ENCODE peak calls at places on chromosome 14, in four cellular contexts. S is HCT116, A is H1, P is K562. K is an unnamed sample.

GRCh38 chr14:98101323-98101722 is 1170.7 kb downstream of the BCL11B start:
- DNase-seq in A (no peak), S (no peak), P (no peak), K (no peak)

GRCh38 chr14:60265163-60265562 is 16.1 kb downstream of the PPM1A start:
- DNase-seq in S (no peak), A (no peak), P (no peak), K (no peak)

GRCh38 chr14:72451081-72451972 is 442.6 kb downstream of the DPF3 start:
- DNase-seq in S (no peak), A (no peak), P (no peak), K (no peak)

GRCh38 chr14:26598081-26598671 is 343 bp upstream of the NOVA1 start:
- DNase-seq in P (peak), S (no peak), A (peak), K (peak)

GRCh38 chr14:22099942-22100763 is 426.5 kb upstream of the OR4E1 start:
- DNase-seq in S (peak), A (peak), P (peak), K (peak)

GRCh38 chr14:85607571-85608219 is 77.8 kb downstream of the FLRT2 start:
- DNase-seq in S (no peak), A (no peak), P (no peak), K (no peak)

GRCh38 chr14:95319312-95320075 is at the start of gene CLMN:
- DNase-seq in P (peak), A (peak), S (peak), K (no peak)

GRCh38 chr14:77002335-77002734 is 26.2 kb downstream of the IRF2BPL start:
- DNase-seq in A (no peak), P (no peak), S (no peak), K (no peak)

GRCh38 chr14:26841361-26841760 is 243.5 kb upstream of the NOVA1 start:
- DNase-seq in A (no peak), S (no peak), P (no peak), K (no peak)

GRCh38 chr14:96167224-96168148 is 37.2 kb upstream of the BDKRB2 start:
- DNase-seq in P (no peak), S (no peak), A (no peak), K (no peak)

GRCh38 chr14:39682000-39682399 is 249.8 kb upstream of the FBXO33 start:
- DNase-seq in P (no peak), S (no peak), A (no peak), K (no peak)

GRCh38 chr14:31280871-31281220 is 73.3 kb upstream of the HECTD1 start:
- DNase-seq in A (no peak), P (no peak), S (no peak), K (no peak)

GRCh38 chr14:79992799-79993198 is 218.5 kb downstream of the DIO2 start:
- DNase-seq in P (no peak), A (no peak), S (no peak), K (no peak)

GRCh38 chr14:53865716-53866115 is 90.9 kb downstream of the BMP4 start:
- DNase-seq in P (no peak), S (no peak), A (no peak), K (no peak)

GRCh38 chr14:102930753-102931579 is 8.5 kb downstream of the AMN start:
- DNase-seq in P (peak), A (peak), S (peak), K (no peak)

GRCh38 chr14:36661506-36662257 is at the start of gene PAX9:
- DNase-seq in S (peak), A (peak), P (peak), K (peak)

DNA sequence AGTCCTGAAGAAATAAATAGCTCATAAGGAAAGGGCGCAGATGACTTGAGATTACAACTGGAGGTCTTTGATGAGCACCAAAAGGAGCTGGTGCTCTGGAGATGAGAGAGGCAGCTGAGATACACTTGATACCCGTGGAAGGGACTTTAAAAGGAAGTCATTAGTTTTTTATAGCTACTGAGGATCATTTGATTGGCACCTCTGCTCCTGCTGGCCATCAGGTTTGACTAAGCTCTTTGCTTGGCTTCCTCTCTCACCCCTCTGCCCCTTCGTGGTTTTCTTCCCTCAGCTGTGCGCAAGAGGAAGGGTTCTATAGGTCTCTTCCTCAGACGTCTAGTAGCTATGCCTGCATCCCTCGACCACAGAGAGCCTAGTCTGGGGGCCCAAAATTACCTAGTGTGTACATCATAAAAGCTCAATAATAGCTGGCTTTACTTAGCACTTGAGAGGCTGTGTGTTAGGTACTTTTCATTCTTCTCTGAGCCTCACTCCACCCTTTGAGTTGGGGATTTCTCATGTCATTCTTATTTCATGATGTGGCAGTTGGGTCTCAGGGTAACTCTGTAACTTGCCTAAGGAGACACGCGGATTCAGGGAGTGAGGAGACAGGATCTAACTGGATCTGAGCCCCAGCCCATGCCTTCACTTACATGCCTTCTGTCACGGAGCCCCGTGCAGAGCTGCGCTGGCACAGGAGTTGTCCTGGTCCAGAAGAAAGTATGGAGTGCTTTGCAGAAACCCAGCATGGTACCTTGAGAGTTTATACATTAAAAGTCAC is 68.4 kb upstream of the ASPG start:
- DNase-seq in P (no peak), A (no peak), S (no peak), K (no peak)
- TF ChIP-seq FOSL1 in P (no peak), A (no peak), S (no peak), K (no peak)

GRCh38 chr14:57461777-57462320 is 31.8 kb downstream of the CCDC198 start:
- DNase-seq in A (no peak), S (no peak), P (no peak), K (no peak)

GRCh38 chr14:57462551-57462950 is 31.1 kb downstream of the CCDC198 start:
- DNase-seq in P (no peak), S (no peak), A (no peak), K (no peak)

DNA sequence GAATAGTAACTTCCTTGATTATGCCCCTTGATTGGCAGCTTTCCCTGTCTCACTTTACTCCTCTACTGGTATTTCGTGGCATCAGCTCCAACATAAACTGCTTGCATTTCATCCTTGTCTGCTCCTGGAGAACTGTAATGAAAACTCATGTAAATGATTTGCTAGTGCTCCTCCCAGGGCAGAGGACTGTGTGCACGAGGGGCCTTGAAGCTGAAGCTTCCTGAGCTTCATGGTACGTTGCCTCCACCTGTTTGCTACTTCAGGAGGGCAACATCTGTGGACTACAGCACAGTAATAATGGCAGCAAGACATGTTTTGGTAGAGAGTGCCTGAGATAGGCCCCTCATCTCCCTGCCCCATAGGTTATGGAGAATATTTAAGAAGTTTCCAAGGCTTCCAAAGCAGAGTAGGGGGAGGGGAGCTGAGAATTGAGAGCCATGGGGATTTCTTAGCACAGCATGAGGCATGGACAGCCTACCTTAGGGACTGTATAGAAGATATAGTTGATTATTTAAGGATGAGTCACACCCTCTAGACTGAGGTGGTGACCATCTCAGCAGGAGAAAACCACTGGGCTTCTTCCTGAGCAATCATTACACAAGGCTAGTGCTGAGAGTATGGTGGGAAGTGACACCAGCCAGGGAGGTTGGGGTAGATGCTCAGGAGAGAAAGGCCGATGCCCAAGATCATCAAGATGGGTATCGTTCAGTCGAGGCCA is 29.5 kb downstream of the CCDC198 start:
- DNase-seq in S (no peak), A (no peak), P (no peak), K (no peak)
- TF ChIP-seq FOSL1 in S (no peak), A (no peak), P (no peak), K (no peak)

GRCh38 chr14:24483604-24484252 is 24.3 kb downstream of the CMA1 start:
- DNase-seq in A (no peak), P (no peak), S (no peak), K (no peak)

DNA sequence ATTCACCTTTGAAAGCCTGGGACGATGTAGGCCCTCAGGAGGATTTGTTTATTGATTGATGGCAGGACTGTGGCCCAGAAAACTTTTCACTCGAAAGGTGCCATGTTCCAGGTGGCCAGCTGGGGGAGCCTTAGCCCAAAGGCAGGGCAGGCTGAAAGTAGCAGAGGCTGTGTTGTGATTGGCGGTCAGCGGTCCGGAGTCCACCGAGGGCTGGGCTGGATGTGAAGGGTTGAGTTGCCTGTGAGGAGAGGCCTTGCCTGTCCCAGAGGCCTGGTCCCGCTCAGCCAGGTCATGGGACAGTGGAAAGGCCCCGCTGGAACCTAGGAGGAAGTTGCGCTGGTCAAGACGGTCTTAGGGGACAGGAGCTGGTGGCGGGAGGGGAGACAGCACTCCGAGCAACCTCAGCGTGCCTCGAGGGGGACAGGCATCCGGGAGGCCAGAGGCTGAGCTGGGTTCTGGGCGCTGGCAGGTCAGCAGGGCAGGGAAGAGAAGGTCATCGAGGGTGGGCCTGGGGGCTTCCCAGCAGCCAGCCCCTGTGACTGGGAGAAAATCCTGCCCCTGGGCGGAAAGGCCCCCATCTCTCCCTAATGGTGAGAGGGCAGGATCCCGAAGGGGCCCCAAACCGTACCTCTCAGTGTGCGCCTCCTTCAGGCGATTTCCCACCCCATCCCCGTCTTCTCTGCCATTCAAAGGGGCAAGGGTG is 26.3 kb downstream of the CMA1 start:
- DNase-seq in P (peak), A (peak), S (peak), K (peak)
- TF ChIP-seq FOSL1 in P (no peak), A (no peak), S (no peak), K (no peak)

GRCh38 chr14:81990312-81990761 is 456.7 kb upstream of the SEL1L start:
- DNase-seq in P (peak), S (peak), A (peak), K (peak)
- TF ChIP-seq FOSL1 in P (no peak), S (no peak), A (no peak), K (no peak)

GRCh38 chr14:32593290-32593942 is 264.3 kb downstream of the AKAP6 start:
- DNase-seq in A (no peak), S (no peak), P (no peak), K (no peak)

GRCh38 chr14:32590157-32590556 is 261.1 kb downstream of the AKAP6 start:
- DNase-seq in P (no peak), A (no peak), S (no peak), K (no peak)

GRCh38 chr14:32584079-32584478 is 255.0 kb downstream of the AKAP6 start:
- DNase-seq in A (no peak), P (no peak), S (no peak), K (no peak)

DNA sequence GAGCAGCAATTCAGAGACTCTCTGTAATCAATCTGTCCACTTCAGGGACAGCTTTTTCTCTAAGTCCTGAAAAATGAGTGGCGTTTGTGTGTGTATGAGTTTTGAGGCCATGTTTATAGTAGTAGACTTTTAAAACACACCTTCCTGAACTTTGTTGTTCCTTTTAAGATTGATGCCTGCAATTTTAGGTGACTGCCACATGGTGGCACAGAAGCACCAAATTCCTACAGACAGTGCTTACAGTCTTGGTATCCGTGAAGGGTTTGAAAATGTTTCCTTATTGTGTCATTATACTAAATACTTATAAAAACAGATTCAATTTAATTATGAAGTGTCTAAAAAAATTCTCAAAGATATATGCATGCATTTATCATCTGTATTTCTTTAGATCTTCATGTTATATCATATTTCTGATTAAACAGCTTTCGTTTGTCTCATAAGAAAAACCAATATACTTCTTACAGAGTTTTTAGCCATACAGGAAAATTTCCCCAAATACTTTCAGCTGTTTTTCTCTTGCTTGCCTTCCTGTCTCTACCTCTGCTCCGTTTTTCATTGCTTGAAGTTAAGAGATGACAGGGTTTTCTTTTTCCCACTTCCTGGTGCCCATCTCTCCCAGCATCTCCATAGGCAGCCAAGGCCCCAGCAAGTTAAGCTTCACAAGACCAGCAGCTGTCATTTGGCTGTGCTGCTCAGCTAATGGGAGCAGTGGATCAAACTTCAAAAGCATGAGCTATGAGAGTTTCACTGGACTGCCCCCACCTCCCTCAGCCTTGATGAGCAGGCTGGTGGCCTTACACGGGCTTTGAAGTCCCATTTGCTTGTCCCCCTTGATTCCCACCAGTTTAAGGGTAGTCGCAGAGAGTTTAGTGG is 259.6 kb downstream of the AKAP6 start:
- DNase-seq in P (peak), S (peak), A (no peak), K (peak)
- TF ChIP-seq FOSL1 in P (no peak), S (no peak), A (no peak), K (no peak)

GRCh38 chr14:50338547-50338946 is 26.4 kb downstream of the DMAC2L start:
- DNase-seq in S (no peak), P (no peak), A (no peak), K (no peak)

GRCh38 chr14:50336428-50336827 is 24.3 kb downstream of the DMAC2L start:
- DNase-seq in A (no peak), S (no peak), P (no peak), K (no peak)

GRCh38 chr14:50334211-50334610 is 22.1 kb downstream of the DMAC2L start:
- DNase-seq in P (no peak), A (no peak), S (no peak), K (no peak)

GRCh38 chr14:50335389-50335788 is 23.3 kb downstream of the DMAC2L start:
- DNase-seq in P (no peak), A (no peak), S (no peak), K (peak)

DNA sequence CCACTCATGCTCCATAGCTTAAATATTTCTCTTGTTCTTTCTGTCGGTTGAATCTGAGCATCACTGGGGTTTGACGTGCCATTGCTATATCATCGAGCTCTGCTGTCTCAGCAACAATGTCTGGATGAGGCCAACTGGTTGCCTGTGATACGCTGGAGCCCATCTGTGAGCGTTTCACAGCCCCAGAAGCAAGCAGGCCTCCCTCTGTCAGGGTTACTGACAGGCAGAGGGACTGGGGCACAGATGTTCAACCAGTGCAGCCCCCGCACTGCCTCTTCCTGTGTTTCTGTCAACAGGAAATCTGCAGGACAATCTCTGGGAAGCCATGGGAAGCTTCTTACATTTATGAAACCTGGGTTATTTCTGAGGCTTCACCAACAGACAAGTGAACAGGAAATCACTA is 23.9 kb downstream of the DMAC2L start:
- DNase-seq in A (no peak), P (peak), S (no peak), K (no peak)
- TF ChIP-seq FOSL1 in A (no peak), P (no peak), S (no peak), K (no peak)

GRCh38 chr14:64815257-64815656 is 64.5 kb downstream of the SPTB start:
- DNase-seq in P (no peak), A (no peak), S (no peak), K (no peak)

GRCh38 chr14:64817631-64818030 is 62.1 kb downstream of the SPTB start:
- DNase-seq in P (no peak), S (no peak), A (no peak), K (no peak)

GRCh38 chr14:64818151-64818550 is 61.6 kb downstream of the SPTB start:
- DNase-seq in A (no peak), P (no peak), S (no peak), K (no peak)

GRCh38 chr14:64812412-64812811 is 67.3 kb downstream of the SPTB start:
- DNase-seq in A (peak), P (no peak), S (peak), K (no peak)

GRCh38 chr14:64816221-64816783 is 63.4 kb downstream of the SPTB start:
- DNase-seq in S (no peak), A (no peak), P (no peak), K (no peak)
- TF ChIP-seq FOSL1 in S (no peak), A (no peak), P (no peak), K (no peak)

DNA sequence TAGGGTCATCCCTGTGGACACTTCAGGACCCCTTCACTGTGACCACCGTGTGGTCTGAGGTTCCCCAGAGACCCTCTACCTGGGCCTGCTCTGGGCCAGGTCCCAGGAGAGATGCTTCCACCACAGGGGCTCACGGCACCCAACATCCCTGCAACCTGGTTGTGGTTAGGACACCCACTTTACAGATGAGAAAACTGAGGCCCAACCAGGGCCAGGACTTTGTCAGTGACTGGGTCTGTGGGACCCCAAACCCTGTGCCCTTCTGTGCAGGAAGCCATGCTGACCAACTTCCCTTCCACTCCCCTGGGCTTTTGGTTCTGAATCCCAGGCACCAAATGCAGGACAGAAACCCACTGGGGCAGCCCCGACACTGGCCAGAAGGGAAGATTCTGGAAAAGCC is 21.6 kb downstream of the BEGAIN start:
- DNase-seq in P (no peak), S (no peak), A (no peak), K (no peak)
- TF ChIP-seq FOSL1 in P (no peak), S (no peak), A (no peak), K (no peak)